ENCODE peak calls at places on chromosomes 12 and 14, in eight cellular contexts. J is neural progenitor cell; I is Daoy; D is T-helper 1 cell; M is activated CD4-positive, alpha-beta T cell treated with anti-CD3 and anti-CD28 coated beads for 24 hours; Z is stimulated activated CD4-positive, alpha-beta T cell treated with anti-CD3 and anti-CD28 coated beads, Interleukin-12 subunit alpha, Interleukin-12 subunit beta, amount 100 ng/mL, for 4 hours; R is activated B cell treated with CpG ODN at 0.5 μM for 24 hours; E is AG04450. P is an unnamed sample.

GRCh38 chr12:15562263-15562662 is 226.9 kb downstream of the EPS8 start:
- DNase-seq in I (no peak), R (no peak), Z (no peak), E (no peak), D (no peak), M (no peak), J (no peak), P (no peak)

GRCh38 chr12:114976959-114977358 is 293.0 kb upstream of the TBX3 start:
- DNase-seq in M (no peak), R (no peak), I (peak; percentile 14), J (no peak), Z (no peak), D (no peak), E (peak; percentile 54), P (no peak)

GRCh38 chr12:108733132-108733531 is 1.8 kb upstream of the CORO1C start:
- DNase-seq in J (no peak), I (no peak), Z (no peak), E (no peak), D (no peak), M (no peak), R (no peak), P (no peak)

GRCh38 chr14:68948686-68949085 is 30.4 kb downstream of the ACTN1 start:
- DNase-seq in I (no peak), Z (no peak), D (no peak), M (no peak), J (no peak), R (no peak), E (no peak), P (no peak)

GRCh38 chr12:113325938-113326337 is 9.0 kb downstream of the SLC8B1 start:
- DNase-seq in Z (no peak), M (no peak), R (no peak), J (no peak), E (peak; percentile 61), I (no peak), D (no peak), P (no peak)

GRCh38 chr12:53495903-53496751 is 3.1 kb downstream of the MAP3K12 start:
- DNase-seq in Z (no peak), I (peak; percentile 29), E (peak; percentile 71), J (peak; percentile 83), D (no peak), M (no peak), R (no peak), P (no peak)

GRCh38 chr12:3185260-3185870 is 108.2 kb downstream of the TSPAN9 start:
- DNase-seq in M (no peak), Z (no peak), I (no peak), D (no peak), E (peak; percentile 41), J (no peak), R (no peak), P (no peak)

GRCh38 chr12:95972832-95973465 is 23.2 kb downstream of the HAL start:
- DNase-seq in I (no peak), J (no peak), D (no peak), E (no peak), M (no peak), Z (no peak), R (no peak), P (no peak)